ENCODE peak calls at places on chromosomes 4 and X, in six cellular contexts. W is IMR-90, S is H9, C is H1, A is neuronal stem cell, V is trophoblast cell. H is an unnamed sample. For H3K9me3, the result is how much of the 10 kb centered on the place peaks cover.

GRCh38 chr4:147580396-147580795 is 36.8 kb upstream of the TMEM184C start:
- DNase-seq in W (peak), S (no peak), A (no peak), C (no peak), V (no peak), H (peak)

GRCh38 chrX:43269201-43269600 is 386.9 kb upstream of the MAOA start:
- DNase-seq in V (no peak), W (no peak), C (no peak), A (no peak), S (no peak), H (peak)

GRCh38 chr4:41287005-41287404 is 30.3 kb downstream of the UCHL1 start:
- DNase-seq in A (no peak), V (peak), S (no peak), W (peak), C (no peak), H (peak)

GRCh38 chr4:155620637-155621036 is 46.0 kb upstream of the GUCY1A1 start:
- DNase-seq in A (no peak), C (no peak), V (no peak), S (no peak), W (peak), H (no peak)

GRCh38 chr4:24102621-24103020 is 212.8 kb upstream of the PPARGC1A start:
- DNase-seq in A (no peak), C (no peak), S (no peak), V (no peak), W (no peak), H (no peak)

GRCh38 chr4:73947239-73947985 is 34.4 kb downstream of the PF4 start:
- DNase-seq in S (no peak), A (no peak), C (no peak), W (no peak), V (no peak), H (no peak)

GRCh38 chr4:113358784-113359183 is 309.3 kb downstream of the ANK2 start:
- DNase-seq in V (no peak), C (no peak), A (no peak), W (no peak), S (no peak), H (no peak)

GRCh38 chr4:16270654-16271328 is 44.5 kb upstream of the TAPT1 start:
- DNase-seq in W (no peak), S (peak), C (no peak), V (no peak), A (no peak), H (no peak)

DNA sequence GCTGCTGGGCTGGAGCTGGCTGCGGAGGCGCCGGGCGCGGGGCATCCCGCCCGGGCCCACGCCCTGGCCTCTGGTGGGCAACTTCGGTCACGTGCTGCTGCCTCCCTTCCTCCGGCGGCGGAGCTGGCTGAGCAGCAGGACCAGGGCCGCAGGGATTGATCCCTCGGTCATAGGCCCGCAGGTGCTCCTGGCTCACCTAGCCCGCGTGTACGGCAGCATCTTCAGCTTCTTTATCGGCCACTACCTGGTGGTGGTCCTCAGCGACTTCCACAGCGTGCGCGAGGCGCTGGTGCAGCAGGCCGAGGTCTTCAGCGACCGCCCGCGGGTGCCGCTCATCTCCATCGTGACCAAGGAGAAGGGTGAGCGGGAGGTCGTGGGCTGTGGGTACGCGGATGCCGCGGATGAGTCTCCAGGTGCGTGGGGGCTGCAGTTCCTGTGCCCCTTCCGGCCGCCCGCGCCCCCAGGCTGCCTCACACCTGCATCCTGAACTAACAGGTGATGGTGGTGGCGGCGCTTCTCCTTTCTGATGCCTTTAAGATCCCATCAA is 499 bp downstream of the CYP2U1 start:
- DNase-seq in C (no peak), V (no peak), S (no peak), W (no peak), A (no peak), H (no peak)
- H3K23ac ChIP-seq in C (no peak), V (no peak), S (no peak), W (peak), A (peak), H (no peak)

GRCh38 chr4:183903021-183903760 is 1.9 kb upstream of the STOX2 start:
- DNase-seq in C (no peak), A (no peak), V (no peak), W (no peak), S (no peak), H (no peak)
- H3K9me3 ChIP-seq in C (under half), A (under half), V (under half), W (under half), S (under half), H (under half)

DNA sequence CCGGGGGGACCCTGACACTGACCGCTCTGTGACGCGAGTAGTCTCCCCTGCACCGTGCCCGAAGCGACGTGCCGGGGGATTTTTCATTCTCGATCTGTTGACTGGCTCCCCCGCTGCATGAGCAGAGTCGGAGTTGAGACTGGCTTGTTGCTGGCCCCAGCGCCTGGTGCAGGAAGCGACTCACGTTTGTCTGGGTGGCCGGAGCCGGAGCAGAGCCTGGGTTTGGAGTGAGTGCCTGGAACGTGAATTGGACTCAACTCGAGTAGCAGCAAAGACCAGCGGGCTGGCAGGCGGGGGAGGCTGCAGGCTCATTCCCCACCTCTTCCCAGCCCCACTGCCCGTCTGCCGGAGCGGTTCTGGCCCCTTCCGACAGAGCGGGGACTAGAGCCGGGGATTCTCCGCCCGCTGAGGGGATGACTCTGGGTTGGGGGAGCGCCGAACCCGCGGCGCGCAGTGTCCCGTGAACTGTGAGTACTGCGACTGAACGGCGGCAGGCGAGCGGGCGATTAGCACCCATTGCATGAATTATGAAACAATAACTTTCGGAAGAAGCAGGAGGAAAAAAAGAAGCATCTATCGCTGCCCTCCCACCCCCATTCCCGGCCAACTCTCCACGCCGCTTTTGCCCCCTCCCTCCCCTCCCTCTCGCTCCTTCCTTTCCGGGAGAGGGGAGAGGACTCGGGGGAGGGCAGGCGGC is 635 bp downstream of the PCDH7 start:
- DNase-seq in A (peak), V (no peak), C (no peak), S (peak), W (peak), H (peak)
- H3K23ac ChIP-seq in A (peak), V (peak), C (no peak), S (no peak), W (peak), H (no peak)

GRCh38 chrX:1448793-1449580 is 3.7 kb downstream of the ASMTL start:
- DNase-seq in C (no peak), V (no peak), S (peak), W (no peak), A (no peak), H (no peak)

GRCh38 chrX:1450381-1451161 is 2.1 kb downstream of the ASMTL start:
- DNase-seq in C (no peak), A (no peak), S (peak), W (no peak), V (no peak), H (no peak)

GRCh38 chrX:1451676-1452496 is 823 bp downstream of the ASMTL start:
- DNase-seq in S (peak), A (no peak), V (no peak), W (no peak), C (no peak), H (no peak)

GRCh38 chrX:1451251-1451675 is 1.4 kb downstream of the ASMTL start:
- DNase-seq in W (no peak), A (no peak), V (no peak), S (peak), C (no peak), H (no peak)

DNA sequence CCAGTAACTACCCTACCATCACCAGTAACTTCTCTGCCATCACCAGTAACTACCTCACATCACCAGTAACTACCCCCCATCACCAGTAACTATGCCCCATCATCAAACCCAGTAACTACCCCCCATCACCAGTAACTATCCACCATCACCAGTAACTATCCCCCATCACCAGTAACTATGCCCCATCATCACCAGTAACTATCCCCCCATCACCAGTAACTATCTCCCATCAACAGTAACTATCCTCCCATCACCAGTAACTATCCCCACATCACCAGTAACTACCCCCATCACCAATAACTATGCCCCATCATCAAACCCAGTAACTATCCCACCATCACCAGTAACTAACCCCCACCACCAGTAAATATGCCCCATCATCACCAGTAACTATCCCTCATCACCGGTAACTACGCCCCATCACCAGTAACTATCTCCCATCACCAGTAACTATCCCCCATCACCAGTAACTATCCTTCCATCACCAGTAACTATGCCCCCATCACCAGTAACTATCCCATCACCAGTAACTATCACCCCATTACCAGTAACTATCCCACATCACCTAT is 3.0 kb downstream of the ASMTL start:
- DNase-seq in V (no peak), S (peak), A (no peak), W (no peak), C (no peak), H (no peak)
- H3K9me3 ChIP-seq in V (under half), S (under half), A (under half), W (under half), C (under half), H (under half)

GRCh38 chr4:82373816-82374740 is at the start of gene HNRNPD:
- DNase-seq in V (peak), S (peak), W (peak), A (peak), C (peak), H (peak)
- H3K23ac ChIP-seq in V (peak), S (no peak), W (peak), A (peak), C (no peak), H (peak)

DNA sequence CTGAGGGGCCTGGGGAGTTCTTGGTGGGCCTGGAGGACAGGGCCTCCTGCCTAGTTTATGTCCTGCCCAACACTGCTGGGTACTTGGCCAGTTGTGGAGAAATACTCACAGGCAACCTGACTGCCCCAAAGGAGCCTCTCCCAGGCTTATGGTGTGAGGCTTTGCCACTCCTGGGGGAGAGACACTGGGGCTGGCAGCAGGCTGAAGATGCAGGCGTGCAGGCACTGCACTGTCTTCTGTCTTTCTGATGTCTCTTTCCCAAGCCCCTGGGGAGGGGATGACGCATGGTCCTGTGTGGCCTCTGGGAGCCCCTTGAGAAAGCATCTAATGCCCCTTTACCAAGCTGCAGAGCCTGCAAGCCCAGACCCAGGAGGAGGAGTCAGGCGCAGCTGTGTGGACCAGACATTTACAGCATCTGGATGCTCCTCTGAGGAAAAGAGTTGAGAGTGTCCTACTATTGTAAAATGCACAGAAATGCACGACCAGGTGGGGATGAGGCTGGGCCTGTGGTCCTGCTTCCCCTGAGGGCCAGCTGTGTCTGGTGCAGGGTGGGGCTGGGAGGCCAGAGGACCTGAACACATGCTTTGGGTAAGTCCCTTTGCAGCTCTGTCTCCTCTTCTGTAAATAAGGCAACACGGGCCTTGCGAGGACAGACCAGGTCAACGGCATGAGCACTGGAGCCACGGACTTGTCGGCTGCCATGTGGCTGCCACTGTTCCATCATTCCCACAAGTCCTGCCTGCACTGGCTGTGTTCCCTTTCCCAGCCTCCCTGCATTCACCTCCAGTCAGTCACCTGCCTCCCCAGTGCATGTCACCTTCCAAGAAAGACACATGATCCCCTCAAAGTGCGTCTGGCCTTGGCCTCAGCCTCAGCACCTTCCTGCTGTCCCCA is 8.4 kb downstream of the TMEM271 start:
- DNase-seq in W (no peak), A (no peak), S (no peak), V (no peak), C (no peak), H (no peak)
- H3K9me3 ChIP-seq in W (under half), A (under half), S (under half), V (under half), C (under half), H (under half)

GRCh38 chr4:2755821-2756690 is at the start of gene TNIP2:
- DNase-seq in S (peak), A (peak), C (no peak), W (peak), V (peak), H (peak)
- H3K23ac ChIP-seq in S (no peak), A (peak), C (no peak), W (peak), V (peak), H (peak)

GRCh38 chr4:661231-661630 is 12.8 kb downstream of the ATP5ME start:
- DNase-seq in V (no peak), A (no peak), W (no peak), S (no peak), C (no peak), H (no peak)

GRCh38 chr4:659851-660250 is 14.2 kb downstream of the ATP5ME start:
- DNase-seq in C (no peak), S (no peak), W (no peak), V (no peak), A (no peak), H (no peak)

GRCh38 chr4:661856-662761 is 12.0 kb downstream of the ATP5ME start:
- DNase-seq in C (no peak), S (peak), A (no peak), W (no peak), V (no peak), H (no peak)

GRCh38 chr4:658681-659667 is 15.1 kb downstream of the ATP5ME start:
- DNase-seq in W (no peak), S (peak), C (no peak), A (no peak), V (no peak), H (no peak)

GRCh38 chr4:660401-660800 is 13.7 kb downstream of the ATP5ME start:
- DNase-seq in S (peak), W (no peak), V (no peak), A (no peak), C (no peak), H (no peak)
- H3K9me3 ChIP-seq in S (under half), W (under half), V (under half), A (under half), C (under half), H (under half)

GRCh38 chr4:168589154-168589553 is 92.3 kb downstream of the PALLD start:
- DNase-seq in C (no peak), V (peak), S (no peak), W (peak), A (no peak), H (peak)
- H3K23ac ChIP-seq in C (no peak), V (no peak), S (no peak), W (no peak), A (no peak), H (no peak)